ENCODE peak calls at places on chromosomes 12 and 14, in five cellular contexts. One of them, this sample, is unnamed.

GRCh38 chr14:92408186-92408585 is 85.2 kb downstream of the SLC24A4 start:
- DNase-seq in uterus: no peak
- DNase-seq in hepatic stellate cell: no peak
- DNase-seq in GOT3: no peak
- DNase-seq in stimulated activated CD4-positive, alpha-beta T cell treated with anti-CD3 and anti-CD28 coated beads, TNF-alpha, amount 100 ng/mL, for 48 hours: no peak
- DNase-seq in this sample: peak

GRCh38 chr12:103780093-103780440 is 61.0 kb downstream of the NT5DC3 start:
- DNase-seq in uterus: no peak
- DNase-seq in hepatic stellate cell: no peak
- DNase-seq in GOT3: no peak
- DNase-seq in stimulated activated CD4-positive, alpha-beta T cell treated with anti-CD3 and anti-CD28 coated beads, TNF-alpha, amount 100 ng/mL, for 48 hours: no peak
- DNase-seq in this sample: no peak

GRCh38 chr12:76820888-76821482 is 57.1 kb downstream of the ZDHHC17 start:
- DNase-seq in uterus: peak
- DNase-seq in hepatic stellate cell: peak
- DNase-seq in GOT3: no peak
- DNase-seq in stimulated activated CD4-positive, alpha-beta T cell treated with anti-CD3 and anti-CD28 coated beads, TNF-alpha, amount 100 ng/mL, for 48 hours: no peak
- DNase-seq in this sample: peak

GRCh38 chr14:22544406-22544805 is 44.6 kb downstream of the DAD1 start:
- DNase-seq in uterus: no peak
- DNase-seq in hepatic stellate cell: no peak
- DNase-seq in GOT3: no peak
- DNase-seq in stimulated activated CD4-positive, alpha-beta T cell treated with anti-CD3 and anti-CD28 coated beads, TNF-alpha, amount 100 ng/mL, for 48 hours: no peak
- DNase-seq in this sample: no peak

GRCh38 chr14:33972522-33973162 is 21.8 kb upstream of the EGLN3 start:
- DNase-seq in uterus: no peak
- DNase-seq in hepatic stellate cell: no peak
- DNase-seq in GOT3: no peak
- DNase-seq in stimulated activated CD4-positive, alpha-beta T cell treated with anti-CD3 and anti-CD28 coated beads, TNF-alpha, amount 100 ng/mL, for 48 hours: no peak
- DNase-seq in this sample: no peak

GRCh38 chr14:101150010-101150409 is 246.5 kb upstream of the RTL1 start:
- DNase-seq in uterus: no peak
- DNase-seq in hepatic stellate cell: no peak
- DNase-seq in GOT3: no peak
- DNase-seq in stimulated activated CD4-positive, alpha-beta T cell treated with anti-CD3 and anti-CD28 coated beads, TNF-alpha, amount 100 ng/mL, for 48 hours: no peak
- DNase-seq in this sample: no peak

GRCh38 chr12:110585231-110585799 is 2.2 kb upstream of the PPTC7 start:
- DNase-seq in uterus: no peak
- DNase-seq in hepatic stellate cell: no peak
- DNase-seq in GOT3: no peak
- DNase-seq in stimulated activated CD4-positive, alpha-beta T cell treated with anti-CD3 and anti-CD28 coated beads, TNF-alpha, amount 100 ng/mL, for 48 hours: no peak
- DNase-seq in this sample: peak

GRCh38 chr12:101042211-101042610 is 167.8 kb downstream of the SLC5A8 start:
- DNase-seq in uterus: no peak
- DNase-seq in hepatic stellate cell: no peak
- DNase-seq in GOT3: no peak
- DNase-seq in stimulated activated CD4-positive, alpha-beta T cell treated with anti-CD3 and anti-CD28 coated beads, TNF-alpha, amount 100 ng/mL, for 48 hours: no peak
- DNase-seq in this sample: no peak

GRCh38 chr14:104307627-104308401 is 169.4 kb downstream of the KIF26A start:
- DNase-seq in uterus: no peak
- DNase-seq in hepatic stellate cell: no peak
- DNase-seq in GOT3: no peak
- DNase-seq in stimulated activated CD4-positive, alpha-beta T cell treated with anti-CD3 and anti-CD28 coated beads, TNF-alpha, amount 100 ng/mL, for 48 hours: no peak
- DNase-seq in this sample: no peak

GRCh38 chr12:79982371-79983062 is 47.6 kb upstream of the PPP1R12A start:
- DNase-seq in uterus: no peak
- DNase-seq in hepatic stellate cell: no peak
- DNase-seq in GOT3: no peak
- DNase-seq in stimulated activated CD4-positive, alpha-beta T cell treated with anti-CD3 and anti-CD28 coated beads, TNF-alpha, amount 100 ng/mL, for 48 hours: no peak
- DNase-seq in this sample: no peak

GRCh38 chr14:35814371-35815005 is 5.4 kb upstream of the RALGAPA1 start:
- DNase-seq in uterus: no peak
- DNase-seq in hepatic stellate cell: peak
- DNase-seq in GOT3: no peak
- DNase-seq in stimulated activated CD4-positive, alpha-beta T cell treated with anti-CD3 and anti-CD28 coated beads, TNF-alpha, amount 100 ng/mL, for 48 hours: peak
- DNase-seq in this sample: peak

GRCh38 chr14:93520053-93520607 is 89.4 kb downstream of the UNC79 start:
- DNase-seq in uterus: no peak
- DNase-seq in hepatic stellate cell: no peak
- DNase-seq in GOT3: no peak
- DNase-seq in stimulated activated CD4-positive, alpha-beta T cell treated with anti-CD3 and anti-CD28 coated beads, TNF-alpha, amount 100 ng/mL, for 48 hours: no peak
- DNase-seq in this sample: no peak

GRCh38 chr14:50830044-50830931 is 674 bp downstream of the NIN start:
- DNase-seq in uterus: peak
- DNase-seq in hepatic stellate cell: peak
- DNase-seq in GOT3: no peak
- DNase-seq in stimulated activated CD4-positive, alpha-beta T cell treated with anti-CD3 and anti-CD28 coated beads, TNF-alpha, amount 100 ng/mL, for 48 hours: peak
- DNase-seq in this sample: peak

GRCh38 chr12:127548123-127548553 is 718.8 kb upstream of the TMEM132C start:
- DNase-seq in uterus: no peak
- DNase-seq in hepatic stellate cell: no peak
- DNase-seq in GOT3: no peak
- DNase-seq in stimulated activated CD4-positive, alpha-beta T cell treated with anti-CD3 and anti-CD28 coated beads, TNF-alpha, amount 100 ng/mL, for 48 hours: no peak
- DNase-seq in this sample: no peak

GRCh38 chr14:23942587-23942986 is 11.0 kb upstream of the DHRS4 start:
- DNase-seq in uterus: no peak
- DNase-seq in hepatic stellate cell: no peak
- DNase-seq in GOT3: no peak
- DNase-seq in stimulated activated CD4-positive, alpha-beta T cell treated with anti-CD3 and anti-CD28 coated beads, TNF-alpha, amount 100 ng/mL, for 48 hours: no peak
- DNase-seq in this sample: no peak

GRCh38 chr14:63745858-63746425 is 18.1 kb upstream of the SGPP1 start:
- DNase-seq in uterus: no peak
- DNase-seq in hepatic stellate cell: no peak
- DNase-seq in GOT3: no peak
- DNase-seq in stimulated activated CD4-positive, alpha-beta T cell treated with anti-CD3 and anti-CD28 coated beads, TNF-alpha, amount 100 ng/mL, for 48 hours: no peak
- DNase-seq in this sample: no peak

GRCh38 chr14:65334765-65335411 is 77.6 kb upstream of the FUT8 start:
- DNase-seq in uterus: no peak
- DNase-seq in hepatic stellate cell: no peak
- DNase-seq in GOT3: no peak
- DNase-seq in stimulated activated CD4-positive, alpha-beta T cell treated with anti-CD3 and anti-CD28 coated beads, TNF-alpha, amount 100 ng/mL, for 48 hours: no peak
- DNase-seq in this sample: peak

GRCh38 chr12:3920378-3921141 is 47.4 kb upstream of the PARP11 start:
- DNase-seq in uterus: no peak
- DNase-seq in hepatic stellate cell: no peak
- DNase-seq in GOT3: no peak
- DNase-seq in stimulated activated CD4-positive, alpha-beta T cell treated with anti-CD3 and anti-CD28 coated beads, TNF-alpha, amount 100 ng/mL, for 48 hours: no peak
- DNase-seq in this sample: peak

GRCh38 chr12:120259418-120260202 is 5.9 kb downstream of the PXN start:
- DNase-seq in uterus: no peak
- DNase-seq in hepatic stellate cell: no peak
- DNase-seq in GOT3: no peak
- DNase-seq in stimulated activated CD4-positive, alpha-beta T cell treated with anti-CD3 and anti-CD28 coated beads, TNF-alpha, amount 100 ng/mL, for 48 hours: no peak
- DNase-seq in this sample: no peak

GRCh38 chr14:69059658-69060648 is 80.9 kb upstream of the ACTN1 start:
- DNase-seq in uterus: peak
- DNase-seq in hepatic stellate cell: peak
- DNase-seq in GOT3: no peak
- DNase-seq in stimulated activated CD4-positive, alpha-beta T cell treated with anti-CD3 and anti-CD28 coated beads, TNF-alpha, amount 100 ng/mL, for 48 hours: no peak
- DNase-seq in this sample: peak

GRCh38 chr12:114355389-114356088 is 50.4 kb downstream of the TBX5 start:
- DNase-seq in uterus: no peak
- DNase-seq in hepatic stellate cell: no peak
- DNase-seq in GOT3: no peak
- DNase-seq in stimulated activated CD4-positive, alpha-beta T cell treated with anti-CD3 and anti-CD28 coated beads, TNF-alpha, amount 100 ng/mL, for 48 hours: no peak
- DNase-seq in this sample: peak

GRCh38 chr12:110245278-110245868 is 35.7 kb upstream of the ATP2A2 start:
- DNase-seq in uterus: no peak
- DNase-seq in hepatic stellate cell: no peak
- DNase-seq in GOT3: no peak
- DNase-seq in stimulated activated CD4-positive, alpha-beta T cell treated with anti-CD3 and anti-CD28 coated beads, TNF-alpha, amount 100 ng/mL, for 48 hours: peak
- DNase-seq in this sample: no peak

GRCh38 chr14:61568572-61569011 is 126.7 kb upstream of the HIF1A start:
- DNase-seq in uterus: no peak
- DNase-seq in hepatic stellate cell: no peak
- DNase-seq in GOT3: no peak
- DNase-seq in stimulated activated CD4-positive, alpha-beta T cell treated with anti-CD3 and anti-CD28 coated beads, TNF-alpha, amount 100 ng/mL, for 48 hours: peak
- DNase-seq in this sample: no peak

This sample was measured in hepatocyte.